ENCODE peak calls at places on chromosomes 16 and 17, in seven cellular contexts. G is lower lobe of right lung, L is body of pancreas, C is RWPE1, S is sigmoid colon, B is left ventricle myocardium inferior, W is WTC11. P is an unnamed sample.

GRCh38 chr17:50468120-50469004 is at the start of gene CHAD:
- DNase-seq in G (no peak), L (no peak), C (no peak), S (peak), B (no peak), W (peak), P (no peak)

GRCh38 chr17:67047382-67047781 is 3.0 kb downstream of the CACNG1 start:
- DNase-seq in G (no peak), L (no peak), C (no peak), S (no peak), B (no peak), W (no peak), P (no peak)

GRCh38 chr17:2090804-2091534 is 36.1 kb downstream of the HIC1 start:
- DNase-seq in G (no peak), L (no peak), C (peak), S (peak), B (peak), W (peak), P (peak)

GRCh38 chr17:75876938-75877751 is 1.2 kb downstream of the TRIM47 start:
- DNase-seq in G (peak), L (peak), C (peak), S (peak), B (peak), W (no peak), P (peak)

GRCh38 chr17:80441133-80441578 is 26.2 kb downstream of the ENDOV start:
- DNase-seq in G (no peak), L (no peak), C (peak), S (no peak), B (peak), W (peak), P (peak)

GRCh38 chr16:48124266-48124665 is 31.5 kb downstream of the ABCC12 start:
- DNase-seq in G (no peak), L (no peak), C (no peak), S (no peak), B (no peak), W (no peak), P (no peak)

GRCh38 chr17:20955437-20956323 is 87.1 kb downstream of the USP22 start:
- DNase-seq in G (no peak), L (no peak), C (no peak), S (peak), B (peak), W (no peak), P (peak)

GRCh38 chr16:21626659-21627277 is 25.6 kb downstream of the IGSF6 start:
- DNase-seq in G (no peak), L (no peak), C (peak), S (peak), B (no peak), W (no peak), P (peak)

GRCh38 chr17:16439867-16440351 is 24.5 kb downstream of the TRPV2 start:
- DNase-seq in G (no peak), L (peak), C (no peak), S (no peak), B (no peak), W (no peak), P (peak)

GRCh38 chr17:6072157-6072556 is 2.0 kb downstream of the WSCD1 start:
- DNase-seq in G (no peak), L (no peak), C (no peak), S (no peak), B (no peak), W (no peak), P (peak)

GRCh38 chr16:74565378-74565777 is 41.5 kb downstream of the GLG1 start:
- DNase-seq in G (no peak), L (no peak), C (no peak), S (no peak), B (no peak), W (no peak), P (no peak)

GRCh38 chr16:57660715-57661463 is 7.2 kb upstream of the ADGRG3 start:
- DNase-seq in G (no peak), L (no peak), C (no peak), S (no peak), B (no peak), W (no peak), P (no peak)

GRCh38 chr17:14672830-14673229 is 371.9 kb downstream of the HS3ST3B1 start:
- DNase-seq in G (no peak), L (peak), C (peak), S (no peak), B (no peak), W (peak), P (peak)

GRCh38 chr16:30065943-30066881 is 652 bp downstream of the ALDOA start:
- DNase-seq in G (peak), L (peak), C (peak), S (no peak), B (no peak), W (peak), P (peak)

GRCh38 chr17:2874211-2874686 is 78.0 kb downstream of the RAP1GAP2 start:
- DNase-seq in G (no peak), L (peak), C (peak), S (no peak), B (no peak), W (peak), P (peak)

GRCh38 chr17:59372138-59372751 is 40.8 kb downstream of the YPEL2 start:
- DNase-seq in G (no peak), L (no peak), C (no peak), S (peak), B (no peak), W (no peak), P (peak)

GRCh38 chr16:20938426-20938825 is 37.9 kb downstream of the LYRM1 start:
- DNase-seq in G (no peak), L (no peak), C (no peak), S (no peak), B (no peak), W (no peak), P (peak)

GRCh38 chr16:27405546-27406451 is 3.8 kb downstream of the IL21R start:
- DNase-seq in G (no peak), L (no peak), C (no peak), S (no peak), B (no peak), W (no peak), P (no peak)

GRCh38 chr17:81831957-81832607 is 1.0 kb downstream of the MCRIP1 start:
- DNase-seq in G (peak), L (no peak), C (no peak), S (no peak), B (no peak), W (no peak), P (peak)

GRCh38 chr16:88654363-88655052 is 3.7 kb upstream of the CYBA start:
- DNase-seq in G (no peak), L (no peak), C (no peak), S (no peak), B (no peak), W (no peak), P (no peak)

GRCh38 chr16:61937646-61938045 is 98.6 kb downstream of the CDH8 start:
- DNase-seq in G (no peak), L (no peak), C (no peak), S (no peak), B (no peak), W (no peak), P (no peak)

GRCh38 chr16:51163366-51163765 is 12.3 kb upstream of the SALL1 start:
- DNase-seq in G (no peak), L (no peak), C (no peak), S (no peak), B (no peak), W (no peak), P (no peak)

GRCh38 chr16:69865701-69866100 is 85.4 kb upstream of the CLEC18A start:
- DNase-seq in G (no peak), L (no peak), C (no peak), S (no peak), B (peak), W (no peak), P (no peak)

GRCh38 chr16:68902376-68903345 is 59.3 kb downstream of the TANGO6 start:
- DNase-seq in G (no peak), L (peak), C (peak), S (no peak), B (no peak), W (peak), P (peak)

GRCh38 chr17:37142294-37142944 is 193.7 kb downstream of the AATF start:
- DNase-seq in G (no peak), L (no peak), C (no peak), S (no peak), B (no peak), W (no peak), P (no peak)

GRCh38 chr17:35313875-35314409 is 59.5 kb downstream of the SLFN11 start:
- DNase-seq in G (no peak), L (no peak), C (no peak), S (no peak), B (peak), W (peak), P (no peak)

GRCh38 chr16:54817432-54817831 is 113.2 kb upstream of the IRX5 start:
- DNase-seq in G (no peak), L (no peak), C (peak), S (no peak), B (no peak), W (no peak), P (peak)

GRCh38 chr17:36004604-36005003 is 3.3 kb upstream of the CCL15 start:
- DNase-seq in G (no peak), L (no peak), C (no peak), S (no peak), B (no peak), W (no peak), P (no peak)

GRCh38 chr16:72126429-72126765 is 32.8 kb downstream of the DHX38 start:
- DNase-seq in G (no peak), L (no peak), C (no peak), S (no peak), B (no peak), W (no peak), P (peak)

GRCh38 chr17:14845562-14846335 is 419.4 kb downstream of the PMP22 start:
- DNase-seq in G (no peak), L (no peak), C (peak), S (no peak), B (no peak), W (no peak), P (peak)

GRCh38 chr17:30920282-30920681 is 1.5 kb upstream of the ADAP2 start:
- DNase-seq in G (no peak), L (no peak), C (no peak), S (no peak), B (peak), W (peak), P (no peak)

GRCh38 chr17:17346428-17347233 is 43.5 kb downstream of the NT5M start:
- DNase-seq in G (no peak), L (no peak), C (no peak), S (peak), B (no peak), W (no peak), P (no peak)

GRCh38 chr17:2883544-2884203 is 87.4 kb downstream of the RAP1GAP2 start:
- DNase-seq in G (no peak), L (peak), C (peak), S (no peak), B (peak), W (no peak), P (peak)

GRCh38 chr17:48878920-48879898 is 13.4 kb upstream of the ATP5MC1 start:
- DNase-seq in G (no peak), L (peak), C (peak), S (no peak), B (no peak), W (peak), P (peak)

GRCh38 chr17:74334393-74335039 is 8.5 kb downstream of the KIF19 start:
- DNase-seq in G (no peak), L (no peak), C (no peak), S (no peak), B (no peak), W (no peak), P (peak)

GRCh38 chr17:44372036-44372435 is 8.4 kb upstream of the FAM171A2 start:
- DNase-seq in G (no peak), L (no peak), C (no peak), S (no peak), B (no peak), W (no peak), P (no peak)

GRCh38 chr17:58153046-58153445 is 4.9 kb downstream of the OR4D1 start:
- DNase-seq in G (no peak), L (no peak), C (no peak), S (no peak), B (no peak), W (no peak), P (no peak)

GRCh38 chr16:58842156-58842555 is 108.0 kb upstream of the GOT2 start:
- DNase-seq in G (no peak), L (no peak), C (no peak), S (no peak), B (no peak), W (no peak), P (no peak)
- TF ChIP-seq CTCF in G (no peak), L (no peak), C (no peak), S (no peak), B (no peak), W (no peak), P (no peak)

DNA sequence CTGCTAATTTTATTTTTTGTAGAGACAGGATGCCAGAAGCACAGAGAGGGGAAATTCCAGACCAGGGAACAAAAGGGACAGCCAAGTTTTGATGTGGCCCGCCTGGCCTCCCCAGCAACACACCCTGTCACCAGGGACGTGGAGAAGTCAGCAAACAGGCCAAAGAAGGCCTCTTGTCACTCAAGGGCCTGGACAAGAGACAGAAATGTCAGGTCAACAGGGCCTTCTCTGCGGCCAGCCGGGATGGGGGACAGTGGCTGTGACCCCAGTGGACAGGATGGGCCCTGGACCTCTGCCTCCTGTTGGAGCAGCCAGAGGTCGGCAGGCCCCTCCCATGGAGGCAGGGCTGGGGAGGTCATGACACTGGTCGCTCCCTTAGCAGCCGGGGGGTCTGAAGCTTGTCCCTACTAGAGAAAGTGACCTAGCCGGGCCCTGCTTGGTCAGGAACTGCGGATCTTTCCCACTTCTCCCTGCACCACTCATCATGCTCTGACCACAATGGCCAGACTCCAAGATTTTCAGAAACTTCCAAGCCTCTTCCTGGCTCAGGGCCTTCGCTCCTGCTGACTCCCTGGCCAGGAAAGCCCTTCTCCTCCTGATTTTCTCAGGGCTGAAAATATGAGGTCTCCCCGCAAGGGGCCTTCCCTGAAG is 9.2 kb upstream of the TVP23A start:
- DNase-seq in G (peak), L (peak), C (peak), S (peak), B (peak), W (no peak), P (peak)
- TF ChIP-seq CTCF in G (no peak), L (no peak), C (no peak), S (no peak), B (no peak), W (no peak), P (no peak)

DNA sequence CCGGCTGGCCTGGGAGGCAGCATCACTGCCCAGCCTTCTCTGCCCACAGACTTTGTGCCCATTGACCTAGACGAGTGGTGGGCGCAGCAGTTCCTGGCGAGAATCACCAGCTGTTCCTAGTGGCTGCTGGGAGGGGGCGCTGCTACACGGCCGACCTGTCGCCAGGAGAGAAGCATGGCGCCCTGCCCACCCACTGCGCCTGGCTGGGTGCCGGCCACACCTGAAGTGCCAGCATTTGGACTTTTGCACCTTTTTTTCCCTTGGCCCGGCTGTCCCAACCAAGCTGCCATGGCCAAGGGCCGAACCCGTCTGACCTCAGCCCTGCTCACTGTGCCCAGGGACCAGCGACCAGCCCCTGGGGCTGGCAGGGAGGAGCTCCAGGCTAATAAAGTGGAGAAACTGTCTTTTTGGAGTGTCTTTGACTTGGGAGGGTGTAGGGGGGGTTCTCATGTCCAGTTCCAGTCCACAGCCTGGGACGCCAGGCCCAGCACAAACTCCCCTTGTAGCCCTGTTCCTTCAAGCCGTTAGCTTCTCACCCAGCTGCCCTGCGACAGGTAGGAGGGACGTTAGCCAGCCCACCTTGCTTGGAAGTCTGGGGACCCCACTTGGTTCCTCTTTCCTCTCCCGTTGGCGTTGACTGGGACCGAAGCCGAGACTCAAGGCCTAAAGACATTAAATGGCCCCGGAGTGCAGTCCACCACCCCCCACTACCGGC is 937 bp upstream of the WDR90 start:
- DNase-seq in G (peak), L (peak), C (peak), S (no peak), B (no peak), W (peak), P (peak)
- TF ChIP-seq CTCF in G (peak), L (peak), C (peak), S (no peak), B (peak), W (peak), P (peak)

DNA sequence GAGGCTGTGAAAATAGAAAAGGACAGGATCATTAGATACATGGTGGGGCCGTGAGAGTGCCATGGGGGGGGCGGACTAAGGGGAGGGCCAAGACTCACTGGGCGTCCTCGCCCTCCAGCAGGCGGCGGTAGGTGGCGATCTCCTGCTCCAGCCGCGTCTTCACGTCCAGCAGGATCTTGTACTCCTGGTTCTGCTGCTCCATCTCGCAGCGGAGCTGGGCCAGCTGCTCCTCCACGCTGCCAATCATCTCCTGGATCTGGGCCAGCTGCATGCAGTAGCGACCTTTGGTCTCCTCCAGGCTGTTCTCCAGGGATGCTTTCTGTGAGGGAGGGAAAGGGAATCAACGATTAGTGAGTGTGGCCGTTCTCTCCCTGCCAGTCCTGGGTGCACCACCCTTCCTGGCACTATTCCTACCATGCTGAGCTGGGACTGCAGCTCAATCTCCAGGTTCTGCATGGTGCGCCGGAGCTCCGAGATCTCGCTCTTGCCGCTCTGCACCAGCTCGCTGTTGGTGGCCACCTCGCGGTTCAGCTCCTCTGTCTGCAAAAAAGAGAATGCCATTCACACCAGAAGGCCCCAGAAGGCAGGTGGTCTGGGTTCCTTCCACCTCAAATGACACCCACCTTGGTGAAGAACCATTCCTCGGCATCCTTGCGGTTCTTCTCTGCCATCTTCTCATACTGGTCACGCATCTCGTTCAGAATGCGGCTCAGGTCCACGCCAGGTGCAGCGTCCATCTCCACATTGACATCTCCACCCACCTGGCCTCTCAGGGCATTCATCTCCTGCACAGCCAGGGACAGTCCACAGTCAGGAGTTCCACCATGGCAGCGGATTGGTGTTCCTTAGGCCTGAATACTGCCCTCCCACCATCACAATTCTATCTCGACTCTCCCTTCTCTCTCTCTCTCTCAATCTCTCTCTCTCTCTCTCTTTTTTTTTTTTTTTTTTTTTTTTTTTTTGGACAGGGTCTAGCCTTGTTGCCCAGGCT is 3.3 kb downstream of the KRT14 start:
- DNase-seq in G (no peak), L (peak), C (no peak), S (no peak), B (no peak), W (no peak), P (peak)
- TF ChIP-seq CTCF in G (no peak), L (no peak), C (no peak), S (no peak), B (no peak), W (no peak), P (peak)

GRCh38 chr17:22270381-22270780 is 578.1 kb downstream of the KCNJ18 start:
- DNase-seq in G (no peak), L (no peak), C (no peak), S (no peak), B (no peak), W (no peak), P (no peak)
- TF ChIP-seq CTCF in G (no peak), L (no peak), C (no peak), S (no peak), B (no peak), W (no peak), P (no peak)

GRCh38 chr17:64993867-64994266 is 62.7 kb downstream of the GNA13 start:
- DNase-seq in G (no peak), L (no peak), C (no peak), S (no peak), B (no peak), W (no peak), P (no peak)

GRCh38 chr17:64994781-64995538 is 61.6 kb downstream of the GNA13 start:
- DNase-seq in G (no peak), L (no peak), C (no peak), S (no peak), B (no peak), W (no peak), P (no peak)

GRCh38 chr17:64991726-64992125 is 64.8 kb downstream of the GNA13 start:
- DNase-seq in G (no peak), L (no peak), C (no peak), S (no peak), B (no peak), W (no peak), P (no peak)

GRCh38 chr17:64992325-64992802 is 64.2 kb downstream of the GNA13 start:
- DNase-seq in G (no peak), L (no peak), C (peak), S (no peak), B (no peak), W (no peak), P (peak)

DNA sequence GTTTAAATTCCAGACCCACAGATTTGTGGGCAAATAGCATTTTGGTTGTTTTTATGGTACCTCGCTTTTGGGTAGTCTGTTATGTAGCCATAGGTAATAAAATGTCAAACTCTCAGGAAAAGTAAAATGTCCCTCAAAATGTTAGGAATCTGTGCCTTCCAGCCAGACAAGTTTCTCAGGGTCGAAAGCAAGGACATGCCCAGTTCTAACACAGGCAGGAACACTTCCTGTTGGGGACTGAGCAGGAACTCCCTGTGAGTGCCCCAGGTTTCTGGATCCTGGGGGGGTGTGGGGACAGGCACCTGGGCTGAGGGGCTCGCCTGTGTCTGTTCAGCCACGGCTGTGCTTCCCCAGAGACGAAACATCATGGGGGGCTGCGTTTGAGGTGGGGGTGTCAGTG is 62.3 kb downstream of the GNA13 start:
- DNase-seq in G (no peak), L (no peak), C (no peak), S (no peak), B (no peak), W (no peak), P (no peak)
- TF ChIP-seq CTCF in G (no peak), L (no peak), C (no peak), S (no peak), B (no peak), W (no peak), P (no peak)